ENCODE peak calls at places on chromosomes 4 and X, in nine cellular contexts. Y is body of pancreas, L is neural progenitor cell, J is PC-3, O is PC-9, T is coronary artery, G is dorsolateral prefrontal cortex, I is fibroblast of mammary gland, P is psoas muscle. Z is an unnamed sample.

GRCh38 chr4:17336524-17336941 is 175.4 kb downstream of the QDPR start:
- DNase-seq in J (no peak), O (peak), G (no peak), I (no peak), L (no peak), T (no peak), P (peak), Y (no peak), Z (no peak)

GRCh38 chr4:108043536-108043935 is 53.8 kb downstream of the HADH start:
- DNase-seq in T (no peak), Y (no peak), P (no peak), G (no peak), I (peak), J (no peak), O (no peak), L (peak), Z (no peak)

GRCh38 chr4:72631296-72631695 is 62.3 kb upstream of the ADAMTS3 start:
- DNase-seq in G (peak), L (no peak), I (peak), P (peak), J (peak), O (no peak), Y (peak), T (no peak), Z (peak)

GRCh38 chr4:184110452-184110851 is 107.2 kb downstream of the ENPP6 start:
- DNase-seq in G (no peak), L (no peak), P (no peak), Y (no peak), T (no peak), O (no peak), J (no peak), I (no peak), Z (no peak)

GRCh38 chrX:22974616-22975015 is 25.1 kb upstream of the DDX53 start:
- DNase-seq in P (no peak), I (no peak), L (no peak), Y (no peak), J (peak), O (no peak), T (no peak), G (no peak), Z (no peak)

GRCh38 chr4:172599554-172599953 is 569.1 kb upstream of the GALNT7 start:
- DNase-seq in P (no peak), L (no peak), J (no peak), O (no peak), I (no peak), T (no peak), Y (no peak), G (no peak), Z (no peak)

GRCh38 chrX:50168305-50168704 is 32.5 kb downstream of the AKAP4 start:
- DNase-seq in O (no peak), L (no peak), J (no peak), Y (no peak), T (no peak), G (no peak), P (no peak), I (peak), Z (no peak)

GRCh38 chr4:125388653-125389052 is 73.9 kb downstream of the FAT4 start:
- DNase-seq in G (no peak), I (peak), P (no peak), L (no peak), T (no peak), O (no peak), Y (no peak), J (peak), Z (peak)

GRCh38 chr4:161256172-161256571 is 907.6 kb downstream of the FSTL5 start:
- DNase-seq in L (peak), J (no peak), T (no peak), O (no peak), I (peak), Y (no peak), P (no peak), G (no peak), Z (no peak)

GRCh38 chr4:137300776-137301175 is 231.5 kb downstream of the PCDH18 start:
- DNase-seq in L (no peak), J (peak), P (no peak), Y (no peak), T (no peak), I (peak), G (no peak), O (no peak), Z (peak)

GRCh38 chrX:155441097-155441496 is 17.3 kb downstream of the F8A3 start:
- DNase-seq in T (no peak), I (no peak), J (no peak), L (no peak), O (no peak), Y (no peak), P (no peak), G (no peak), Z (no peak)

GRCh38 chr4:113781439-113782040 is 20.0 kb upstream of the CAMK2D start:
- DNase-seq in L (peak), T (no peak), J (peak), I (peak), Y (no peak), G (no peak), O (no peak), P (no peak), Z (peak)

GRCh38 chr4:81565137-81565870 is 93.6 kb upstream of the RASGEF1B start:
- DNase-seq in L (peak), P (peak), T (peak), G (peak), O (no peak), J (peak), Y (peak), I (peak), Z (peak)

GRCh38 chr4:71830497-71831178 is 46.8 kb upstream of the GC start:
- DNase-seq in O (no peak), I (no peak), L (no peak), G (no peak), J (no peak), T (no peak), P (no peak), Y (no peak), Z (no peak)

GRCh38 chr4:168384437-168385141 is 66.0 kb upstream of the DDX60 start:
- DNase-seq in G (no peak), O (no peak), P (no peak), J (no peak), I (peak), Y (no peak), L (no peak), T (no peak), Z (peak)

GRCh38 chrX:41064028-41064427 is 21.2 kb upstream of the USP9X start:
- DNase-seq in J (peak), O (no peak), L (no peak), G (no peak), I (peak), P (no peak), Y (no peak), T (no peak), Z (peak)

GRCh38 chr4:83542225-83542624 is 6.3 kb downstream of the GPAT3 start:
- DNase-seq in L (no peak), I (no peak), O (no peak), J (no peak), Y (no peak), T (no peak), P (no peak), G (no peak), Z (no peak)

GRCh38 chr4:112546476-112546875 is 30.5 kb upstream of the NEUROG2 start:
- DNase-seq in P (no peak), G (no peak), Y (no peak), O (no peak), I (peak), T (no peak), L (peak), J (no peak), Z (no peak)

GRCh38 chrX:36957425-36958328 is 50.5 kb upstream of the FAM47C start:
- DNase-seq in J (no peak), T (no peak), I (no peak), P (no peak), L (peak), O (no peak), G (no peak), Y (peak), Z (no peak)
- H3K4me3 ChIP-seq in J (no peak), T (peak), I (no peak), P (peak), L (peak), O (no peak), G (peak), Y (peak), Z (no peak)

DNA sequence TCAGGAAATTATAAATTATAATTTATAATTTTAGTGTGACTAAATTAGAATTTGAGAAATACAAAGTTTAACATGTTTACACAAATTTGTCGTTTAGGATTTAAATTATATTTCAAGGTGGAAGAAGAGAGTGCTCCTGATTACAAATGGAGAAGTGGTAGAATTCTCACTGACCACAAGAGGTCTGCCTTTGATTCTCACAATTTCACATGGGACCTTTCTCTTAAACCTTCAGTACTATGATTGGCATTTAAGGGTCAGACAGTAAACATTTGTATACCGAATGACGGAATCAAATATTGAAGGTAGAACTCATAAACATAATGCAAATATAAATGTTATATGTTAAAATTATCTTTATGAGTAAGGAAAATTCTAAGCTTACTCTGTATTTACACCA is 171.7 kb downstream of the SLIT2 start:
- DNase-seq in I (no peak), J (peak), O (no peak), G (no peak), L (no peak), T (no peak), P (no peak), Y (no peak), Z (no peak)
- TF ChIP-seq CTCF in I (no peak), J (no peak), O (no peak), G (no peak), L (peak), T (no peak), P (no peak), Y (no peak), Z (peak)

DNA sequence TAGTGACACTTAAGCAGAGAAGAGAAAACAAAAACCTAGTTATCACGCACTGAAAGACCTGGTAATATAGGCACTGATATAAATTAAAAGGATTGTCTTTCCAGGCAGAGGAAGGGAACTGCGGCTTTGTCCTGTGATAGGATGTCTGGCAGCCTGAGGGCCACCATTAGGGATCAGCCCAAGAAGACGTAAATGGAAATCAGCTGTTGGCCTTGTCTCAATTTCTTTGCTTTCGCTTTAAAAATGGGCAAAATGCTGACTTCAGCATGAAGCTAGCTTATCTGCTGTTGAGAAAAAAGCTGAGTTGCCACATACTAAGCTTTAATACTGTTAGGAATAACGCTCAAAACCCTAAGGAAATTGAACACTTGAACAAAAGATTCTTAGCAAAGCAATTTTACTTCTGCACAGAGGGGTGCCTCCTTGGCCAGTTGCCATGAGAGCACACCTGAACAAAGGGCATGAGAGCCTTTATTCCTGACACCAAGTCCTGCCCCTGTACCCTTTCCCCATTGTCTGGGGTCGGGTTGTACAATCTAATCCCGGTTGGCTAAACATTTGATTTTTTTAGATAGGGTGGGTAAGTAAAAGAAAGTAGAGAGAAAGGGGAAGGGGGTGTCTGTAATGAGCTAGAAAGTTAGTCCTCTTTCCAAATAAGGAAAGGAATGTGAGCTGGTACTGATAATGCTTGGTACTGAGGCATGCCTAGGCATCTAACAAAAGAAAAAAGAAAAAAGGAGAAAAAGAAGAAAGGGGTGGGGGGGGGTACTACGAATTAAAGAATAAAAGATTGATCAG is 85.2 kb upstream of the UCP1 start:
- DNase-seq in J (no peak), P (no peak), T (no peak), O (no peak), Y (no peak), G (no peak), I (peak), L (peak), Z (peak)
- H3K4me3 ChIP-seq in J (no peak), P (no peak), T (peak), O (no peak), Y (no peak), G (no peak), I (no peak), L (peak), Z (peak)

DNA sequence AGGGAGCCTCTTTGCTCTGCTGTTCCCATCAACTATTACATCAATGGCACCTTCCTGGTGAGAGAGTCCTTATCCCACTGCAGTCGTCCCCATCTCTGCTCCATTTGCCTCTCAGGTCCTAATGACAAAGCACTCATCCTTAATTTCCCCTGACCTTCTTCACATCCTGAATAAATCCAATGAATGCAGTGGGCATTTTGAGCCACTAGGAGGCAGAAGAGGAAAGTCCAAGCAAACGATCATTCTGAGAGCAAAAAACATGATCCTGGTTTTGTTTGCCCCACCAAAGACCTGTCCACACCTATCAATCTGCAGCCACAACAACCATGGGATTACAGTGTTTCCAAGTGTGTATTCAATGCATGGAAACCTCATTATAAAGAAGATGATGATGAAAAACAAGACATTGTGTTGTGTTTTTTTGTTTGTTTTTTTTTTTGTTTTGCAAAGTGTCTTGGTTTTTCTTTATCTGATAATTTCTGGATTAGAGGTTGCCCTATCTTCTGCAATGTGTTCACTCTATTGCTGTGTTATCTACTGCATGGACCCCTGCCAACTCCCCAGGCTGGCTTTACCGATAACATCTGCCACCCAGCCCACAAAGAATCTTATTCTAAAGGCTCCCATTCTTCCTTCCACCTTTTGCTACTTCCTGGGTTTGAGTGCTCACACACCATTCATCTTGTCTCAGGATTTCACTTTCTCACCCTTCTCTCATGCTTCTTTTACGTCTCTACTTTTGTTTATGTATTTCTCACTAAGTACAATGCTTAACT is 207.2 kb downstream of the NLGN4X start:
- DNase-seq in Y (peak), G (no peak), I (peak), O (no peak), T (no peak), J (peak), L (peak), P (no peak), Z (no peak)
- TF ChIP-seq CTCF in Y (peak), G (peak), I (peak), O (peak), T (peak), J (peak), L (peak), P (no peak), Z (peak)

DNA sequence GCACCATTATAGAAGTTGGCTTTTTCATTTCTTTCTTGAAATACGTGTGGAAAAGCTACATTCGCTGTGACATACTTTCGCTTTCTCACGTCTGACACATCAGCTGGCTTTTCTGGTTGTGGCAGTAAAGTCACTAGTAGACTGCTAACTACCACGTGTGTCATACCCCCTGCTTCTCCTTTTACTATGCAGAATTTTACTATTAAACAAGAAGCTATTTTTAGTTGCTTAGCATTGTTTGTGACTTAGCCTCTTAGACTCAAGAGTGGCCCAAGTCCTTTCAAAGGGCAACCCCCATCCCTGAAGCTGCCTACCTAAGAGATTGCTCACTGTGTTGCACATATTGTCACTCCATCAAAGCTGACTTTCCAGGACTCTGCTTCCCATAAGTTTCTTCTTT is 2.1 kb upstream of the IL2 start:
- DNase-seq in G (no peak), Y (no peak), I (peak), O (peak), J (peak), L (no peak), P (no peak), T (no peak), Z (peak)
- H3K4me3 ChIP-seq in G (no peak), Y (no peak), I (no peak), O (peak), J (peak), L (no peak), P (peak), T (peak), Z (peak)

DNA sequence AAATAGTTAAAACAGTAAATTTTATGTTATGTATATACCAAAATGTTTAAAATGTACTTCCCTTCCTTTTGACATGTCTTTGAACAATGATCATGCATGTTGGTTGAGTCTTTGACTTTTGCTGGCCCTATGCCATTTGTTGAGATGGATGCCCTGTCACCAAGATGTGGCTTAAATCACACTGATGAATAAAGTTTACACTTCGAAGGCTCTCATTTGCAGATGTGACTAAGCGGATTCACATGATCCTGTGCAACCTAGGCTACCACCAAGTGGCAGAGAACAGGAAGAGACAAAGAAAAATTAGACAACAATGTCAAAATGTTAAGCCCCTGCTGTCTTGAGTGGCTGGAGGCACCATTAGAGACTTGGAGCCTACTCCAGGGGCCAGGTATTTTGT is 139.9 kb downstream of the RAB28 start:
- DNase-seq in J (peak), I (no peak), O (no peak), Y (no peak), L (no peak), T (no peak), G (no peak), P (no peak), Z (no peak)
- TF ChIP-seq CTCF in J (no peak), I (no peak), O (no peak), Y (no peak), L (no peak), T (no peak), G (no peak), P (no peak), Z (no peak)